ENCODE peak calls at places on chromosomes 1 and 21, in four cellular contexts. One of them, this sample, is unnamed.

GRCh38 chr1:92446990-92447681 is 39.6 kb downstream of the GFI1 start:
- DNase-seq in stimulated activated CD4-positive, alpha-beta T cell treated with anti-CD3 and anti-CD28 coated beads, Interleukin-12 subunit alpha, Interleukin-12 subunit beta, amount 100 ng/mL, for 24 hours: no peak
- DNase-seq in SK-N-MC: no peak
- DNase-seq in kidney tubule cell: peak
- DNase-seq in this sample: no peak

GRCh38 chr1:227949954-227950734 is 2.4 kb upstream of the WNT9A start:
- DNase-seq in stimulated activated CD4-positive, alpha-beta T cell treated with anti-CD3 and anti-CD28 coated beads, Interleukin-12 subunit alpha, Interleukin-12 subunit beta, amount 100 ng/mL, for 24 hours: no peak
- DNase-seq in SK-N-MC: no peak
- DNase-seq in kidney tubule cell: no peak
- DNase-seq in this sample: no peak

GRCh38 chr1:226349081-226349480 is 40.1 kb upstream of the LIN9 start:
- DNase-seq in stimulated activated CD4-positive, alpha-beta T cell treated with anti-CD3 and anti-CD28 coated beads, Interleukin-12 subunit alpha, Interleukin-12 subunit beta, amount 100 ng/mL, for 24 hours: no peak
- DNase-seq in SK-N-MC: no peak
- DNase-seq in kidney tubule cell: no peak
- DNase-seq in this sample: no peak

GRCh38 chr1:110765640-110766335 is 91.0 kb upstream of the KCNA3 start:
- DNase-seq in stimulated activated CD4-positive, alpha-beta T cell treated with anti-CD3 and anti-CD28 coated beads, Interleukin-12 subunit alpha, Interleukin-12 subunit beta, amount 100 ng/mL, for 24 hours: no peak
- DNase-seq in SK-N-MC: no peak
- DNase-seq in kidney tubule cell: peak
- DNase-seq in this sample: peak

GRCh38 chr1:154749078-154749760 is 120.9 kb downstream of the KCNN3 start:
- DNase-seq in stimulated activated CD4-positive, alpha-beta T cell treated with anti-CD3 and anti-CD28 coated beads, Interleukin-12 subunit alpha, Interleukin-12 subunit beta, amount 100 ng/mL, for 24 hours: peak
- DNase-seq in SK-N-MC: no peak
- DNase-seq in kidney tubule cell: peak
- DNase-seq in this sample: no peak

GRCh38 chr1:55631508-55631907 is 416.3 kb upstream of the USP24 start:
- DNase-seq in stimulated activated CD4-positive, alpha-beta T cell treated with anti-CD3 and anti-CD28 coated beads, Interleukin-12 subunit alpha, Interleukin-12 subunit beta, amount 100 ng/mL, for 24 hours: no peak
- DNase-seq in SK-N-MC: no peak
- DNase-seq in kidney tubule cell: no peak
- DNase-seq in this sample: no peak

GRCh38 chr1:162485236-162485635 is 12.4 kb upstream of the UHMK1 start:
- DNase-seq in stimulated activated CD4-positive, alpha-beta T cell treated with anti-CD3 and anti-CD28 coated beads, Interleukin-12 subunit alpha, Interleukin-12 subunit beta, amount 100 ng/mL, for 24 hours: no peak
- DNase-seq in SK-N-MC: no peak
- DNase-seq in kidney tubule cell: no peak
- DNase-seq in this sample: no peak

GRCh38 chr1:90706437-90707362 is 10.4 kb downstream of the BARHL2 start:
- DNase-seq in stimulated activated CD4-positive, alpha-beta T cell treated with anti-CD3 and anti-CD28 coated beads, Interleukin-12 subunit alpha, Interleukin-12 subunit beta, amount 100 ng/mL, for 24 hours: no peak
- DNase-seq in SK-N-MC: no peak
- DNase-seq in kidney tubule cell: peak
- DNase-seq in this sample: no peak

GRCh38 chr21:35855463-35855862 is 204.9 kb downstream of the SETD4 start:
- DNase-seq in stimulated activated CD4-positive, alpha-beta T cell treated with anti-CD3 and anti-CD28 coated beads, Interleukin-12 subunit alpha, Interleukin-12 subunit beta, amount 100 ng/mL, for 24 hours: no peak
- DNase-seq in SK-N-MC: no peak
- DNase-seq in kidney tubule cell: no peak
- DNase-seq in this sample: no peak

GRCh38 chr1:221620437-221621384 is 121.2 kb downstream of the DUSP10 start:
- DNase-seq in stimulated activated CD4-positive, alpha-beta T cell treated with anti-CD3 and anti-CD28 coated beads, Interleukin-12 subunit alpha, Interleukin-12 subunit beta, amount 100 ng/mL, for 24 hours: no peak
- DNase-seq in SK-N-MC: no peak
- DNase-seq in kidney tubule cell: peak
- DNase-seq in this sample: peak

GRCh38 chr1:239233626-239234025 is 152.7 kb upstream of the CHRM3 start:
- DNase-seq in stimulated activated CD4-positive, alpha-beta T cell treated with anti-CD3 and anti-CD28 coated beads, Interleukin-12 subunit alpha, Interleukin-12 subunit beta, amount 100 ng/mL, for 24 hours: no peak
- DNase-seq in SK-N-MC: no peak
- DNase-seq in kidney tubule cell: no peak
- DNase-seq in this sample: no peak

GRCh38 chr1:204983121-204983520 is 59.9 kb upstream of the CNTN2 start:
- DNase-seq in stimulated activated CD4-positive, alpha-beta T cell treated with anti-CD3 and anti-CD28 coated beads, Interleukin-12 subunit alpha, Interleukin-12 subunit beta, amount 100 ng/mL, for 24 hours: no peak
- DNase-seq in SK-N-MC: no peak
- DNase-seq in kidney tubule cell: no peak
- DNase-seq in this sample: no peak

GRCh38 chr1:167551359-167551758 is 2.2 kb downstream of the CREG1 start:
- DNase-seq in stimulated activated CD4-positive, alpha-beta T cell treated with anti-CD3 and anti-CD28 coated beads, Interleukin-12 subunit alpha, Interleukin-12 subunit beta, amount 100 ng/mL, for 24 hours: no peak
- DNase-seq in SK-N-MC: no peak
- DNase-seq in kidney tubule cell: no peak
- DNase-seq in this sample: no peak

GRCh38 chr1:17314491-17314971 is 6.5 kb downstream of the PADI4 start:
- DNase-seq in stimulated activated CD4-positive, alpha-beta T cell treated with anti-CD3 and anti-CD28 coated beads, Interleukin-12 subunit alpha, Interleukin-12 subunit beta, amount 100 ng/mL, for 24 hours: no peak
- DNase-seq in SK-N-MC: no peak
- DNase-seq in kidney tubule cell: no peak
- DNase-seq in this sample: peak

GRCh38 chr1:227766015-227766634 is 30.9 kb downstream of the SNAP47 start:
- DNase-seq in stimulated activated CD4-positive, alpha-beta T cell treated with anti-CD3 and anti-CD28 coated beads, Interleukin-12 subunit alpha, Interleukin-12 subunit beta, amount 100 ng/mL, for 24 hours: peak
- DNase-seq in SK-N-MC: no peak
- DNase-seq in kidney tubule cell: peak
- DNase-seq in this sample: no peak

GRCh38 chr21:34845521-34846213 is 176.9 kb downstream of the CLIC6 start:
- DNase-seq in stimulated activated CD4-positive, alpha-beta T cell treated with anti-CD3 and anti-CD28 coated beads, Interleukin-12 subunit alpha, Interleukin-12 subunit beta, amount 100 ng/mL, for 24 hours: peak
- DNase-seq in SK-N-MC: no peak
- DNase-seq in kidney tubule cell: peak
- DNase-seq in this sample: peak

GRCh38 chr1:11134352-11135266 is 34.9 kb upstream of the EXOSC10 start:
- DNase-seq in stimulated activated CD4-positive, alpha-beta T cell treated with anti-CD3 and anti-CD28 coated beads, Interleukin-12 subunit alpha, Interleukin-12 subunit beta, amount 100 ng/mL, for 24 hours: no peak
- DNase-seq in SK-N-MC: no peak
- DNase-seq in kidney tubule cell: peak
- DNase-seq in this sample: no peak

GRCh38 chr21:32741336-32741735 is 13.5 kb upstream of the SYNJ1 start:
- DNase-seq in stimulated activated CD4-positive, alpha-beta T cell treated with anti-CD3 and anti-CD28 coated beads, Interleukin-12 subunit alpha, Interleukin-12 subunit beta, amount 100 ng/mL, for 24 hours: no peak
- DNase-seq in SK-N-MC: no peak
- DNase-seq in kidney tubule cell: no peak
- DNase-seq in this sample: no peak

GRCh38 chr1:8718878-8719361 is 98.5 kb downstream of the RERE start:
- DNase-seq in stimulated activated CD4-positive, alpha-beta T cell treated with anti-CD3 and anti-CD28 coated beads, Interleukin-12 subunit alpha, Interleukin-12 subunit beta, amount 100 ng/mL, for 24 hours: no peak
- DNase-seq in SK-N-MC: no peak
- DNase-seq in kidney tubule cell: no peak
- DNase-seq in this sample: no peak

GRCh38 chr21:39040494-39041110 is 142.6 kb downstream of the PSMG1 start:
- DNase-seq in stimulated activated CD4-positive, alpha-beta T cell treated with anti-CD3 and anti-CD28 coated beads, Interleukin-12 subunit alpha, Interleukin-12 subunit beta, amount 100 ng/mL, for 24 hours: no peak
- DNase-seq in SK-N-MC: no peak
- DNase-seq in kidney tubule cell: no peak
- DNase-seq in this sample: no peak

GRCh38 chr1:214967865-214968575 is 114.5 kb upstream of the KCNK2 start:
- DNase-seq in stimulated activated CD4-positive, alpha-beta T cell treated with anti-CD3 and anti-CD28 coated beads, Interleukin-12 subunit alpha, Interleukin-12 subunit beta, amount 100 ng/mL, for 24 hours: no peak
- DNase-seq in SK-N-MC: no peak
- DNase-seq in kidney tubule cell: no peak
- DNase-seq in this sample: no peak

This sample was measured in skeletal muscle cell.